ENCODE peak calls at places on chromosomes 13 and 19, in ten cellular contexts. Q, O, D, L, X, Y, K, P, Z and S are unnamed samples.

GRCh38 chr13:73874460-73874859 is 259.7 kb downstream of the KLF12 start:
- DNase-seq in D (no peak), Q (no peak), Z (no peak), K (no peak), O (no peak), X (no peak), L (no peak), Y (no peak), P (no peak), S (no peak)

GRCh38 chr13:111143875-111144540 is 28.9 kb downstream of the ARHGEF7 start:
- DNase-seq in K (no peak), Q (no peak), D (no peak), Z (no peak), P (no peak), Y (no peak), L (no peak), O (no peak), X (no peak), S (no peak)

GRCh38 chr13:47175172-47175806 is 278.4 kb upstream of the HTR2A start:
- DNase-seq in Y (peak), D (no peak), Q (no peak), O (no peak), Z (no peak), L (no peak), K (no peak), P (peak), X (no peak), S (peak)

GRCh38 chr19:41408256-41408655 is 10.6 kb downstream of the BCKDHA start:
- DNase-seq in K (no peak), L (no peak), Y (no peak), D (no peak), Z (no peak), P (no peak), O (no peak), X (no peak), Q (no peak), S (no peak)

GRCh38 chr19:10861118-10861651 is 10.2 kb upstream of the CARM1 start:
- DNase-seq in Q (no peak), Z (peak), P (no peak), K (peak), D (no peak), L (no peak), X (peak), O (no peak), Y (peak), S (no peak)

GRCh38 chr13:77846173-77846572 is 72.5 kb downstream of the EDNRB start:
- DNase-seq in Z (no peak), D (no peak), X (no peak), O (no peak), L (no peak), Y (no peak), P (no peak), K (no peak), Q (no peak), S (no peak)

GRCh38 chr13:100454876-100455275 is 133.7 kb downstream of the GGACT start:
- DNase-seq in O (no peak), Z (no peak), D (no peak), P (peak), L (no peak), Y (peak), K (no peak), X (no peak), Q (no peak), S (peak)

GRCh38 chr19:47417746-47418594 is 1.4 kb downstream of the MEIS3 start:
- DNase-seq in D (no peak), Y (no peak), P (no peak), O (no peak), X (no peak), L (no peak), Z (no peak), K (no peak), Q (no peak), S (no peak)

GRCh38 chr13:113802090-113802531 is 43.1 kb downstream of the TMEM255B start:
- DNase-seq in Q (peak), K (no peak), X (no peak), P (peak), Y (peak), O (peak), Z (no peak), D (no peak), L (no peak), S (peak)

GRCh38 chr13:95432141-95432540 is 120.4 kb upstream of the CLDN10 start:
- DNase-seq in O (no peak), D (no peak), K (no peak), Q (no peak), Z (no peak), Y (no peak), L (no peak), X (no peak), P (no peak), S (no peak)

GRCh38 chr19:41001243-41001971 is 10.3 kb downstream of the CYP2B6 start:
- DNase-seq in Q (no peak), D (no peak), L (no peak), X (no peak), O (no peak), K (no peak), Y (no peak), Z (no peak), P (no peak), S (no peak)

GRCh38 chr19:39765091-39766076 is 13.3 kb upstream of the LEUTX start:
- DNase-seq in K (peak), L (no peak), Y (peak), Q (no peak), X (peak), D (peak), P (no peak), O (no peak), Z (peak), S (peak)

GRCh38 chr13:24149306-24150032 is 11.1 kb upstream of the SPATA13 start:
- DNase-seq in D (no peak), X (no peak), K (no peak), Q (no peak), L (no peak), P (no peak), Z (no peak), Y (peak), O (no peak), S (peak)

GRCh38 chr13:108929532-108929931 is 300.1 kb downstream of the MYO16 start:
- DNase-seq in K (no peak), Y (peak), O (no peak), Q (no peak), L (no peak), X (no peak), Z (no peak), D (no peak), P (no peak), S (no peak)

GRCh38 chr13:44365899-44366298 is 7.7 kb upstream of the SERP2 start:
- DNase-seq in Y (no peak), P (no peak), K (no peak), D (no peak), O (no peak), L (no peak), Q (no peak), X (no peak), Z (no peak), S (no peak)

GRCh38 chr13:45950343-45950995 is 98.9 kb upstream of the SIAH3 start:
- DNase-seq in Q (no peak), K (no peak), Y (peak), L (no peak), D (no peak), O (no peak), P (no peak), X (no peak), Z (no peak), S (no peak)

GRCh38 chr13:40969169-40969901 is 49.8 kb downstream of the ELF1 start:
- DNase-seq in Y (no peak), O (no peak), D (no peak), X (no peak), L (no peak), Z (no peak), P (no peak), K (no peak), Q (no peak), S (no peak)

GRCh38 chr19:31352782-31353651 is 3.8 kb upstream of the TSHZ3 start:
- DNase-seq in Q (no peak), D (no peak), K (no peak), L (no peak), Y (no peak), Z (no peak), O (no peak), X (no peak), P (no peak), S (no peak)

GRCh38 chr19:10295305-10295846 is 5.6 kb downstream of the ICAM5 start:
- DNase-seq in K (peak), O (no peak), Q (peak), P (no peak), Y (no peak), X (peak), L (no peak), D (no peak), Z (peak), S (no peak)

GRCh38 chr13:99374994-99375805 is 68.0 kb upstream of the GPR183 start:
- DNase-seq in K (peak), Q (no peak), Y (no peak), P (no peak), Z (peak), L (no peak), X (peak), D (no peak), O (no peak), S (no peak)

GRCh38 chr19:12481781-12482504 is 2.7 kb downstream of the ZNF709 start:
- DNase-seq in Z (no peak), X (no peak), K (no peak), P (no peak), Y (no peak), Q (no peak), L (no peak), D (no peak), O (no peak), S (no peak)

GRCh38 chr13:46908511-46908910 is 11.7 kb upstream of the HTR2A start:
- DNase-seq in Z (no peak), X (no peak), L (no peak), P (no peak), O (no peak), Y (peak), D (no peak), Q (no peak), K (no peak), S (peak)

GRCh38 chr19:11587302-11587972 is 9.8 kb upstream of the ZNF627 start:
- DNase-seq in Z (peak), Q (peak), O (peak), Y (peak), L (peak), K (peak), D (peak), P (peak), X (peak), S (peak)

GRCh38 chr13:34867590-34867989 is 74.5 kb upstream of the NBEA start:
- DNase-seq in Y (peak), K (no peak), Q (no peak), P (no peak), L (no peak), X (no peak), Z (no peak), O (no peak), D (no peak), S (peak)

GRCh38 chr19:45074744-45075143 is 1.5 kb downstream of the ZNF296 start:
- DNase-seq in X (no peak), L (no peak), D (no peak), K (no peak), Y (no peak), P (no peak), Z (no peak), O (no peak), Q (no peak), S (no peak)

GRCh38 chr13:49935171-49936084 is 712 bp downstream of the SPRYD7 start:
- DNase-seq in P (no peak), K (peak), O (peak), Z (peak), X (peak), Q (no peak), Y (peak), L (no peak), D (peak), S (no peak)

GRCh38 chr19:41705393-41706174 is 2.8 kb upstream of the CEACAM5 start:
- DNase-seq in Y (peak), L (no peak), P (no peak), Q (no peak), O (no peak), D (no peak), Z (peak), X (peak), K (peak), S (no peak)

GRCh38 chr19:13017306-13018036 is 22.2 kb downstream of the NFIX start:
- DNase-seq in L (no peak), X (no peak), Q (no peak), D (no peak), K (no peak), O (no peak), Y (no peak), P (no peak), Z (no peak), S (no peak)

GRCh38 chr13:85632526-85633215 is 166.5 kb downstream of the SLITRK6 start:
- DNase-seq in P (no peak), L (no peak), K (no peak), D (no peak), Z (no peak), O (no peak), X (no peak), Y (no peak), Q (no peak), S (no peak)

GRCh38 chr13:86826232-86826631 is 844.9 kb upstream of the SLITRK5 start:
- DNase-seq in P (no peak), D (no peak), Q (no peak), Y (no peak), K (no peak), O (no peak), X (no peak), L (no peak), Z (no peak), S (no peak)

GRCh38 chr19:10864538-10864899 is 6.8 kb upstream of the CARM1 start:
- DNase-seq in Y (peak), O (peak), Z (peak), K (peak), P (peak), X (peak), Q (peak), D (peak), L (peak), S (peak)

GRCh38 chr13:23268441-23268840 is 87.7 kb downstream of the SGCG start:
- DNase-seq in D (no peak), X (no peak), Q (no peak), Z (no peak), L (no peak), K (no peak), O (no peak), P (no peak), Y (no peak), S (no peak)

GRCh38 chr13:33331962-33332361 is 46.4 kb upstream of the STARD13 start:
- DNase-seq in L (no peak), K (no peak), O (no peak), P (no peak), Q (no peak), X (no peak), D (no peak), Z (no peak), Y (no peak), S (no peak)

GRCh38 chr19:8445488-8446001 is 770 bp downstream of the HNRNPM start:
- DNase-seq in D (peak), Q (peak), X (peak), P (no peak), Z (peak), O (peak), L (no peak), Y (peak), K (peak), S (no peak)

GRCh38 chr19:13781547-13781946 is 7.3 kb downstream of the C19orf53 start:
- DNase-seq in D (peak), X (peak), P (no peak), K (peak), Q (peak), O (peak), Z (no peak), Y (peak), L (peak), S (peak)

GRCh38 chr13:97127842-97128241 is 94.3 kb upstream of the MBNL2 start:
- DNase-seq in Q (no peak), D (no peak), O (no peak), P (no peak), L (no peak), Z (no peak), Y (no peak), X (no peak), K (no peak), S (no peak)

GRCh38 chr19:5339950-5340636 is 519 bp downstream of the PTPRS start:
- DNase-seq in P (no peak), Q (no peak), L (no peak), K (no peak), O (no peak), D (no peak), Y (no peak), Z (no peak), X (no peak), S (no peak)
- TF ChIP-seq CTCF in P (no peak), Q (peak), L (no peak), K (no peak), O (no peak), D (peak), Y (no peak), Z (no peak), X (no peak), S (no peak)

DNA sequence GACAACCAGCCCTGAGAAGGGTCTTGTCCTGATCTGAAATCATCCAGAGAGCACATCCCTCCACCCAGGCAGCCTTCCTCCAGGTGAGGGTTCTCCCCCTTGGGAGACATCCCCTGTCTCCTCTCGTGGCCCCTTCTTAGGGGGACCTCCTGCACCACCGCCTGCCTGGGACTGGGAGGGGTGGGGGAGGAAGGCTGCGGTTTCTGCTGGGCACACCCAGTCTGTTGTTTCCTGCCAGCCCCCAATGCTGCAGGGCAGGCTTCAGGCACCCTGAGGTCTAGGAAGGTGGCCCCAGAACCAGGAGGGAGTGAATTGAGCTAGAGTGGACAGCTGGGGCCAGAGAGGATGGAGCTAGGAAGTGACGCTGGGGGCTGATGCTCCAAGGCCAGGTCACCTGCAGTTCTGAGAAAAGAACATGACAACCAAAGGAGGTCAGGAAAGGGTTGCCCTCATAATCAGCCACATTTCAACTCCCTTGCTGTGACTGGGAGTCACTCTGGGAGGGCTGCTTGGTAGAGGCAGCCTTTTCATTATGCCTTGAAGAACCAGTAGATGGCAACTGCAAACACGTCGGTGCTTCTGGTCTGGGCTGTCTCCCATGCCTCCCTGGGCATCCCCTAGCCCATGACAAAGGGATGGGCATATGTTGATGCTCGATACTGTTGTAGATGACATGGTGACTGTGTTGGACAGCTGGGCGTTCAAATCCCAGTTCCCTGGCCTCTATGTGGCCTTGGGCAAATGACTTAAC is 1.4 kb downstream of the ARHGEF18 start:
- DNase-seq in Z (peak), K (peak), Q (no peak), D (no peak), X (peak), Y (no peak), P (no peak), L (no peak), O (no peak), S (no peak)
- H3K4me3 ChIP-seq in Z (peak), K (no peak), Q (peak), D (no peak), X (peak), Y (no peak), P (no peak), L (no peak), O (no peak), S (no peak)

GRCh38 chr13:68929055-68929454 is 1178.6 kb upstream of the ATXN8OS start:
- DNase-seq in Z (no peak), L (no peak), Y (no peak), Q (no peak), O (no peak), D (no peak), P (no peak), X (no peak), K (no peak), S (no peak)

GRCh38 chr13:68923995-68924394 is 1183.6 kb upstream of the ATXN8OS start:
- DNase-seq in Q (no peak), X (no peak), O (no peak), K (no peak), P (no peak), L (no peak), Y (no peak), Z (no peak), D (no peak), S (no peak)

DNA sequence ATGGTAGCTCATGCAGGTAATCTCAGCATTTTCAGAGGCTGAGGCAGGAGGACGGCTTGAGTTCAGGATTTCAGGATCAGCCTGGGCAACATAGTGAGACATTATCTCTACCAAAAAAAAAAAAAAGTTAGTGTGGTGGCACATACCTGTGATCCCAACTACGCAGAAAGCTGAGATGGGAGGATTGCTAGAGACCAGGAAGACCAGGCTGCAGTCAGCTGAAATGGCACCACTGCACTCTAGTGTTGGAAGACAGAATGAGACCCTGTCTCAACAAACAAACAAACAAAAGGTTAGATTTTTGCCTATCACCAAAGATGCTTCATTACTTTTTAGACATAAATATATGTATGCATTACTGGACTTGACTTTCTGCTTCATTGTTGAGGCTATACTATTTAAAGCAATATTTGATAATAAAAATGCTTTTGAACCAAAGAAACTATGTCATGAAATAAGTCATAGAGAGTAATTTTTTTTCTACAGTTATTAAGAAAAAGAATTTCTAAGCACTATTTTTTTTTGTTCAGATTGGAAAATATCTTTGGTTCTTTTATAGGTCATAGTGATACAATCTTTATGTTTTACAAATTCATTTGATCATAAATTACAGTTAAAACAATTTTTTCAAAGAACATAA is 1180.1 kb upstream of the ATXN8OS start:
- DNase-seq in P (no peak), D (no peak), K (peak), Z (no peak), X (no peak), Q (no peak), L (no peak), Y (no peak), O (no peak), S (peak)
- TF ChIP-seq CTCF in P (no peak), D (peak), K (no peak), Z (no peak), X (no peak), Q (peak), L (no peak), Y (no peak), O (no peak), S (peak)

DNA sequence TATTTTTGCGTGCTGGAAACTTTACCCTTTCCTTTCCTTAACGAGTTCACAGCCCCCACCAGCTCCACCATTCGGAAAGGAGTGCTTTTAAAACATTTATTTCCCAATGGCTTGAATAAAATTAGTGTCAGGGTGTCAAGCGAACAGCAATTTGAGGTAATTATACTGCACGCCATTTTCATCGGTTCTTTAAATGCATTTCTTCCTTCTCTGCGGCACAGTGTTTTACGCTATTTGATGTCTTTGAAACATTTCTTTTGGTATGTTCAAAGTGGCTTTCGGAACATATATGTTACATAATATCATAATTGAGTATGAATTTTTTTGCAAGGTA is 319 bp upstream of the SLITRK1 start:
- DNase-seq in P (no peak), L (no peak), D (no peak), X (no peak), Z (no peak), Y (no peak), O (no peak), Q (no peak), K (no peak), S (no peak)
- H3K4me3 ChIP-seq in P (no peak), L (no peak), D (no peak), X (no peak), Z (no peak), Y (no peak), O (no peak), Q (no peak), K (no peak), S (peak)

GRCh38 chr13:103188688-103189326 is 122.6 kb upstream of the SLC10A2 start:
- DNase-seq in P (no peak), K (no peak), D (no peak), Q (no peak), X (no peak), Z (no peak), Y (peak), O (no peak), L (no peak), S (peak)

GRCh38 chr13:103190841-103191240 is 124.6 kb upstream of the SLC10A2 start:
- DNase-seq in D (no peak), P (no peak), K (no peak), Z (no peak), Y (no peak), Q (no peak), O (no peak), L (no peak), X (no peak), S (no peak)

GRCh38 chr13:103184413-103184812 is 118.2 kb upstream of the SLC10A2 start:
- DNase-seq in P (no peak), D (no peak), L (no peak), Z (no peak), Q (no peak), O (no peak), X (no peak), Y (no peak), K (no peak), S (no peak)

DNA sequence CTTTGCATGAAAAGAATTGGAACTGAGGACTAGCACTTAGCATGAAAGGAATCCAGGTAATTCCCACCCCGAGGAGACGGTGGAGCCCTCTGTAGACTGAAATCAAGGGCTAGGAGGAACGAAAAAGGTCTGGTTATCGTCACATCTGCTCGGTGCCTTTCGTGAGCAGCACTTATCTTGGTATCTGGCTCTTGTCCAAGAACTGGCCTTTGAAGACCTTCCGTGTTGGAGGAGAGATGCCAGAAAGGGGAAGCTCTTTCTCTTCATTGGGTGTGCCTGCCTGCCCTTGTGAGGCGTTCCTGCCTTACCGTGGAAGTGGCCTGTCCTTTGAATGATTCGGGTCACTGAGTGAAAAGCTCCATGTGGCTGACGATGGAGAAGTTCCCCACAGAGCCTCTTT is 121.4 kb upstream of the SLC10A2 start:
- DNase-seq in O (no peak), Z (no peak), D (no peak), Q (no peak), Y (no peak), L (no peak), K (no peak), P (no peak), X (no peak), S (no peak)
- TF ChIP-seq CTCF in O (no peak), Z (no peak), D (no peak), Q (no peak), Y (no peak), L (no peak), K (no peak), P (no peak), X (no peak), S (no peak)